ENCODE peak calls at places on chromosomes 12 and 14, in eight cellular contexts. One of them, this sample, is unnamed.

GRCh38 chr12:68237523-68238070 is 12.0 kb upstream of the IL26 start:
- DNase-seq in fibroblast of pulmonary artery: no peak
- DNase-seq in lower lobe of right lung: no peak
- DNase-seq in transverse colon: no peak
- DNase-seq in GM20000: no peak
- DNase-seq in H7: no peak
- DNase-seq in head of caudate nucleus: no peak
- DNase-seq in aorta: no peak
- DNase-seq in this sample: no peak

GRCh38 chr12:24605466-24605865 is 343.4 kb downstream of the BCAT1 start:
- DNase-seq in transverse colon: no peak
- DNase-seq in head of caudate nucleus: no peak
- DNase-seq in fibroblast of pulmonary artery: no peak
- DNase-seq in H7: no peak
- DNase-seq in lower lobe of right lung: no peak
- DNase-seq in GM20000: no peak
- DNase-seq in aorta: no peak
- DNase-seq in this sample: no peak

GRCh38 chr12:121992059-121992879 is 29.4 kb upstream of the BCL7A start:
- DNase-seq in GM20000: peak; percentile 88
- DNase-seq in lower lobe of right lung: peak; percentile 67
- DNase-seq in fibroblast of pulmonary artery: peak; percentile 98
- DNase-seq in transverse colon: no peak
- DNase-seq in H7: peak; percentile 21
- DNase-seq in aorta: no peak
- DNase-seq in head of caudate nucleus: peak; percentile 77
- DNase-seq in this sample: no peak

GRCh38 chr12:91364591-91365184 is 182.1 kb upstream of the DCN start:
- DNase-seq in H7: no peak
- DNase-seq in transverse colon: no peak
- DNase-seq in aorta: no peak
- DNase-seq in head of caudate nucleus: no peak
- DNase-seq in fibroblast of pulmonary artery: no peak
- DNase-seq in GM20000: no peak
- DNase-seq in lower lobe of right lung: no peak
- DNase-seq in this sample: no peak

GRCh38 chr12:28027947-28028724 is 55.6 kb upstream of the PTHLH start:
- DNase-seq in lower lobe of right lung: no peak
- DNase-seq in transverse colon: no peak
- DNase-seq in H7: no peak
- DNase-seq in aorta: no peak
- DNase-seq in GM20000: no peak
- DNase-seq in fibroblast of pulmonary artery: no peak
- DNase-seq in head of caudate nucleus: no peak
- DNase-seq in this sample: no peak

GRCh38 chr12:64255249-64255648 is 33.2 kb upstream of the KICS2 start:
- DNase-seq in transverse colon: no peak
- DNase-seq in aorta: no peak
- DNase-seq in fibroblast of pulmonary artery: no peak
- DNase-seq in H7: no peak
- DNase-seq in head of caudate nucleus: no peak
- DNase-seq in lower lobe of right lung: no peak
- DNase-seq in GM20000: no peak
- DNase-seq in this sample: no peak

GRCh38 chr14:75450381-75451276 is 22.8 kb downstream of the JDP2 start:
- DNase-seq in head of caudate nucleus: peak; percentile 70
- DNase-seq in fibroblast of pulmonary artery: no peak
- DNase-seq in H7: no peak
- DNase-seq in GM20000: no peak
- DNase-seq in transverse colon: peak; percentile 78
- DNase-seq in aorta: peak; percentile 17
- DNase-seq in lower lobe of right lung: peak; percentile 62
- DNase-seq in this sample: no peak

GRCh38 chr14:23381017-23381375 is 4.2 kb downstream of the CMTM5 start:
- DNase-seq in lower lobe of right lung: no peak
- DNase-seq in transverse colon: no peak
- DNase-seq in H7: no peak
- DNase-seq in head of caudate nucleus: no peak
- DNase-seq in aorta: no peak
- DNase-seq in fibroblast of pulmonary artery: no peak
- DNase-seq in GM20000: no peak
- DNase-seq in this sample: no peak

GRCh38 chr12:39365364-39366001 is 77.4 kb downstream of the KIF21A start:
- DNase-seq in aorta: no peak
- DNase-seq in head of caudate nucleus: no peak
- DNase-seq in transverse colon: no peak
- DNase-seq in fibroblast of pulmonary artery: peak; percentile 22
- DNase-seq in H7: no peak
- DNase-seq in GM20000: no peak
- DNase-seq in lower lobe of right lung: no peak
- DNase-seq in this sample: no peak

GRCh38 chr12:93203361-93203760 is 174.4 kb upstream of the NUDT4 start:
- DNase-seq in GM20000: no peak
- DNase-seq in transverse colon: no peak
- DNase-seq in fibroblast of pulmonary artery: no peak
- DNase-seq in head of caudate nucleus: no peak
- DNase-seq in aorta: no peak
- DNase-seq in H7: no peak
- DNase-seq in lower lobe of right lung: no peak
- DNase-seq in this sample: no peak

GRCh38 chr12:122076743-122077495 is 1.6 kb upstream of the MLXIP start:
- DNase-seq in lower lobe of right lung: no peak
- DNase-seq in GM20000: no peak
- DNase-seq in fibroblast of pulmonary artery: no peak
- DNase-seq in aorta: peak; percentile 54
- DNase-seq in H7: no peak
- DNase-seq in head of caudate nucleus: no peak
- DNase-seq in transverse colon: peak; percentile 69
- DNase-seq in this sample: no peak

GRCh38 chr12:26524862-26525465 is 308.0 kb downstream of the ITPR2 start:
- DNase-seq in fibroblast of pulmonary artery: peak; percentile 57
- DNase-seq in head of caudate nucleus: peak; percentile 24
- DNase-seq in H7: no peak
- DNase-seq in GM20000: no peak
- DNase-seq in lower lobe of right lung: no peak
- DNase-seq in transverse colon: peak; percentile 10
- DNase-seq in aorta: no peak
- DNase-seq in this sample: peak; percentile 24

GRCh38 chr14:39122330-39123138 is 8.4 kb downstream of the GEMIN2 start:
- DNase-seq in lower lobe of right lung: no peak
- DNase-seq in head of caudate nucleus: no peak
- DNase-seq in transverse colon: no peak
- DNase-seq in H7: no peak
- DNase-seq in fibroblast of pulmonary artery: no peak
- DNase-seq in GM20000: no peak
- DNase-seq in aorta: no peak
- DNase-seq in this sample: no peak

GRCh38 chr14:38721822-38722431 is 381.1 kb downstream of the SEC23A start:
- DNase-seq in fibroblast of pulmonary artery: peak; percentile 76
- DNase-seq in transverse colon: peak; percentile 79
- DNase-seq in head of caudate nucleus: peak; percentile 90
- DNase-seq in lower lobe of right lung: no peak
- DNase-seq in aorta: peak; percentile 69
- DNase-seq in GM20000: peak; percentile 35
- DNase-seq in H7: peak; percentile 56
- DNase-seq in this sample: peak; percentile 46

GRCh38 chr12:92139634-92140555 is 5.8 kb downstream of the BTG1 start:
- DNase-seq in aorta: no peak
- DNase-seq in H7: no peak
- DNase-seq in fibroblast of pulmonary artery: no peak
- DNase-seq in head of caudate nucleus: no peak
- DNase-seq in GM20000: no peak
- DNase-seq in lower lobe of right lung: no peak
- DNase-seq in transverse colon: no peak
- DNase-seq in this sample: peak; percentile 27

GRCh38 chr12:2589381-2589780 is 205.4 kb upstream of the FKBP4 start:
- DNase-seq in aorta: no peak
- DNase-seq in GM20000: no peak
- DNase-seq in fibroblast of pulmonary artery: no peak
- DNase-seq in head of caudate nucleus: no peak
- DNase-seq in lower lobe of right lung: no peak
- DNase-seq in H7: no peak
- DNase-seq in transverse colon: no peak
- DNase-seq in this sample: no peak

GRCh38 chr12:77167801-77168200 is 102.4 kb upstream of the E2F7 start:
- DNase-seq in GM20000: no peak
- DNase-seq in fibroblast of pulmonary artery: no peak
- DNase-seq in head of caudate nucleus: no peak
- DNase-seq in lower lobe of right lung: no peak
- DNase-seq in aorta: no peak
- DNase-seq in transverse colon: no peak
- DNase-seq in H7: no peak
- DNase-seq in this sample: no peak

GRCh38 chr14:26828741-26829140 is 230.9 kb upstream of the NOVA1 start:
- DNase-seq in aorta: no peak
- DNase-seq in transverse colon: no peak
- DNase-seq in lower lobe of right lung: no peak
- DNase-seq in H7: no peak
- DNase-seq in fibroblast of pulmonary artery: no peak
- DNase-seq in head of caudate nucleus: no peak
- DNase-seq in GM20000: no peak
- DNase-seq in this sample: no peak

GRCh38 chr12:121579981-121580868 is 598 bp downstream of the KDM2B start:
- DNase-seq in GM20000: peak; percentile 82
- DNase-seq in lower lobe of right lung: peak; percentile 83
- DNase-seq in aorta: peak; percentile 87
- DNase-seq in transverse colon: peak; percentile 84
- DNase-seq in H7: peak; percentile 90
- DNase-seq in head of caudate nucleus: peak; percentile 83
- DNase-seq in fibroblast of pulmonary artery: peak; percentile 62
- DNase-seq in this sample: peak; percentile 71

GRCh38 chr12:25929096-25929637 is 29.3 kb upstream of the RASSF8 start:
- DNase-seq in GM20000: no peak
- DNase-seq in head of caudate nucleus: no peak
- DNase-seq in transverse colon: no peak
- DNase-seq in lower lobe of right lung: no peak
- DNase-seq in fibroblast of pulmonary artery: peak; percentile 43
- DNase-seq in aorta: no peak
- DNase-seq in H7: no peak
- DNase-seq in this sample: no peak

GRCh38 chr12:58443981-58444371 is 476.3 kb downstream of the LRIG3 start:
- DNase-seq in transverse colon: peak; percentile 13
- DNase-seq in head of caudate nucleus: no peak
- DNase-seq in GM20000: no peak
- DNase-seq in H7: no peak
- DNase-seq in fibroblast of pulmonary artery: peak; percentile 42
- DNase-seq in lower lobe of right lung: no peak
- DNase-seq in aorta: no peak
- DNase-seq in this sample: no peak

GRCh38 chr12:39329015-39329414 is 113.9 kb downstream of the KIF21A start:
- DNase-seq in H7: no peak
- DNase-seq in aorta: no peak
- DNase-seq in fibroblast of pulmonary artery: peak; percentile 33
- DNase-seq in transverse colon: no peak
- DNase-seq in lower lobe of right lung: no peak
- DNase-seq in GM20000: no peak
- DNase-seq in head of caudate nucleus: no peak
- DNase-seq in this sample: no peak

GRCh38 chr14:95227279-95227860 is 70.0 kb upstream of the DICER1 start:
- DNase-seq in H7: no peak
- DNase-seq in aorta: no peak
- DNase-seq in transverse colon: no peak
- DNase-seq in GM20000: no peak
- DNase-seq in fibroblast of pulmonary artery: peak; percentile 38
- DNase-seq in head of caudate nucleus: no peak
- DNase-seq in lower lobe of right lung: no peak
- DNase-seq in this sample: no peak

GRCh38 chr14:104378636-104379225 is 200.8 kb upstream of the C14orf180 start:
- DNase-seq in lower lobe of right lung: peak; percentile 14
- DNase-seq in head of caudate nucleus: no peak
- DNase-seq in GM20000: no peak
- DNase-seq in transverse colon: no peak
- DNase-seq in aorta: peak; percentile 18
- DNase-seq in H7: no peak
- DNase-seq in fibroblast of pulmonary artery: no peak
- DNase-seq in this sample: no peak

GRCh38 chr14:75069021-75069810 is at the start of gene ZC2HC1C:
- DNase-seq in aorta: peak; percentile 97
- DNase-seq in head of caudate nucleus: peak; percentile 96
- DNase-seq in lower lobe of right lung: peak; percentile 97
- DNase-seq in fibroblast of pulmonary artery: peak; percentile 89
- DNase-seq in transverse colon: peak; percentile 97
- DNase-seq in GM20000: peak; percentile 86
- DNase-seq in H7: peak; percentile 97
- DNase-seq in this sample: peak; percentile 98

GRCh38 chr12:2853626-2854025 is 3.2 kb downstream of the TEX52 start:
- DNase-seq in transverse colon: peak; percentile 76
- DNase-seq in fibroblast of pulmonary artery: peak; percentile 82
- DNase-seq in lower lobe of right lung: peak; percentile 84
- DNase-seq in head of caudate nucleus: peak; percentile 89
- DNase-seq in GM20000: peak; percentile 74
- DNase-seq in aorta: peak; percentile 88
- DNase-seq in H7: peak; percentile 96
- DNase-seq in this sample: peak; percentile 98

GRCh38 chr12:108911915-108912314 is 32.0 kb downstream of the DAO start:
- DNase-seq in lower lobe of right lung: no peak
- DNase-seq in H7: no peak
- DNase-seq in aorta: no peak
- DNase-seq in transverse colon: no peak
- DNase-seq in head of caudate nucleus: no peak
- DNase-seq in fibroblast of pulmonary artery: no peak
- DNase-seq in GM20000: no peak
- DNase-seq in this sample: peak; percentile 85

GRCh38 chr14:98943907-98944306 is 328.1 kb downstream of the BCL11B start:
- DNase-seq in head of caudate nucleus: no peak
- DNase-seq in fibroblast of pulmonary artery: no peak
- DNase-seq in transverse colon: no peak
- DNase-seq in lower lobe of right lung: no peak
- DNase-seq in H7: no peak
- DNase-seq in aorta: no peak
- DNase-seq in GM20000: no peak
- DNase-seq in this sample: no peak

GRCh38 chr12:89827592-89827991 is 119.0 kb upstream of the ATP2B1 start:
- DNase-seq in GM20000: no peak
- DNase-seq in H7: no peak
- DNase-seq in head of caudate nucleus: no peak
- DNase-seq in aorta: no peak
- DNase-seq in lower lobe of right lung: no peak
- DNase-seq in fibroblast of pulmonary artery: no peak
- DNase-seq in transverse colon: no peak
- DNase-seq in this sample: peak; percentile 78

GRCh38 chr14:33777651-33778050 is 173.2 kb downstream of the EGLN3 start:
- DNase-seq in H7: no peak
- DNase-seq in fibroblast of pulmonary artery: no peak
- DNase-seq in lower lobe of right lung: no peak
- DNase-seq in aorta: no peak
- DNase-seq in head of caudate nucleus: no peak
- DNase-seq in transverse colon: no peak
- DNase-seq in GM20000: no peak
- DNase-seq in this sample: no peak

GRCh38 chr12:113388351-113388750 is 15.3 kb downstream of the SDS start:
- DNase-seq in lower lobe of right lung: no peak
- DNase-seq in GM20000: no peak
- DNase-seq in transverse colon: no peak
- DNase-seq in H7: no peak
- DNase-seq in fibroblast of pulmonary artery: no peak
- DNase-seq in head of caudate nucleus: no peak
- DNase-seq in aorta: no peak
- DNase-seq in this sample: no peak

GRCh38 chr12:40946612-40947194 is 241.4 kb upstream of the PDZRN4 start:
- DNase-seq in lower lobe of right lung: no peak
- DNase-seq in transverse colon: no peak
- DNase-seq in GM20000: peak; percentile 7
- DNase-seq in fibroblast of pulmonary artery: peak; percentile 57
- DNase-seq in aorta: no peak
- DNase-seq in head of caudate nucleus: no peak
- DNase-seq in H7: peak; percentile 2
- DNase-seq in this sample: no peak

GRCh38 chr12:114392909-114393308 is 13.0 kb downstream of the TBX5 start:
- DNase-seq in GM20000: no peak
- DNase-seq in H7: peak; percentile 24
- DNase-seq in head of caudate nucleus: no peak
- DNase-seq in transverse colon: no peak
- DNase-seq in aorta: no peak
- DNase-seq in fibroblast of pulmonary artery: no peak
- DNase-seq in lower lobe of right lung: no peak
- DNase-seq in this sample: no peak

GRCh38 chr14:61877768-61878167 is 115.5 kb downstream of the SNAPC1 start:
- DNase-seq in lower lobe of right lung: no peak
- DNase-seq in fibroblast of pulmonary artery: no peak
- DNase-seq in GM20000: no peak
- DNase-seq in head of caudate nucleus: no peak
- DNase-seq in transverse colon: no peak
- DNase-seq in H7: no peak
- DNase-seq in aorta: no peak
- DNase-seq in this sample: no peak